ENCODE peak calls at places on chromosomes 3 and 15, in eight cellular contexts. E is CD4-positive, alpha-beta memory T cell; Q is body of pancreas; A is MM.1S; H is RWPE1; G is GM23338; K is K562; Z is A549. C is an unnamed sample.

GRCh38 chr15:50940506-50940905 is 32.0 kb downstream of the AP4E1 start:
- DNase-seq in E (no peak), Q (no peak), A (no peak), H (no peak), G (no peak), K (no peak), Z (peak), C (no peak)

GRCh38 chr15:95174880-95175279 is 943.5 kb downstream of the MCTP2 start:
- DNase-seq in E (no peak), Q (no peak), A (no peak), H (no peak), G (no peak), K (no peak), Z (no peak), C (no peak)

GRCh38 chr15:52153900-52154895 is 37.0 kb downstream of the GNB5 start:
- DNase-seq in E (no peak), Q (no peak), A (no peak), H (no peak), G (no peak), K (no peak), Z (no peak), C (no peak)

GRCh38 chr15:70484993-70485392 is 278.4 kb downstream of the UACA start:
- DNase-seq in E (no peak), Q (no peak), A (no peak), H (no peak), G (no peak), K (no peak), Z (no peak), C (no peak)

GRCh38 chr3:45534580-45535080 is 59.9 kb upstream of the LIMD1 start:
- DNase-seq in E (no peak), Q (no peak), A (no peak), H (no peak), G (no peak), K (no peak), Z (no peak), C (no peak)

GRCh38 chr3:190197346-190197763 is 76.7 kb upstream of the P3H2 start:
- DNase-seq in E (no peak), Q (no peak), A (no peak), H (no peak), G (peak), K (no peak), Z (peak), C (no peak)

GRCh38 chr3:39668420-39668819 is 141.0 kb upstream of the MYRIP start:
- DNase-seq in E (no peak), Q (peak), A (peak), H (peak), G (peak), K (peak), Z (peak), C (peak)

GRCh38 chr3:46852329-46852720 is 10.9 kb downstream of the MYL3 start:
- DNase-seq in E (no peak), Q (no peak), A (no peak), H (no peak), G (no peak), K (no peak), Z (no peak), C (no peak)

GRCh38 chr3:133574260-133574881 is 885 bp downstream of the CDV3 start:
- DNase-seq in E (peak), Q (peak), A (peak), H (peak), G (peak), K (peak), Z (peak), C (no peak)

GRCh38 chr15:23038741-23039150 is 623 bp downstream of the TUBGCP5 start:
- DNase-seq in E (no peak), Q (peak), A (no peak), H (peak), G (no peak), K (no peak), Z (peak), C (no peak)

GRCh38 chr3:90054306-90054705 is 946.9 kb downstream of the EPHA3 start:
- DNase-seq in E (no peak), Q (no peak), A (no peak), H (no peak), G (no peak), K (no peak), Z (no peak), C (no peak)

GRCh38 chr3:69718832-69719231 is 20.4 kb upstream of the MITF start:
- DNase-seq in E (no peak), Q (no peak), A (no peak), H (no peak), G (peak), K (no peak), Z (no peak), C (no peak)

GRCh38 chr3:168248383-168249047 is 152.8 kb upstream of the GOLIM4 start:
- DNase-seq in E (no peak), Q (peak), A (peak), H (no peak), G (peak), K (no peak), Z (peak), C (no peak)

GRCh38 chr15:78007965-78008886 is 69.3 kb downstream of the TBC1D2B start:
- DNase-seq in E (no peak), Q (peak), A (no peak), H (peak), G (no peak), K (no peak), Z (no peak), C (peak)

GRCh38 chr3:24302382-24302781 is 192.3 kb downstream of the THRB start:
- DNase-seq in E (no peak), Q (no peak), A (no peak), H (no peak), G (no peak), K (no peak), Z (no peak), C (no peak)

GRCh38 chr3:54476876-54477275 is 354.5 kb downstream of the CACNA2D3 start:
- DNase-seq in E (no peak), Q (no peak), A (no peak), H (no peak), G (no peak), K (no peak), Z (no peak), C (no peak)

GRCh38 chr3:64176461-64176996 is 48.7 kb downstream of the PRICKLE2 start:
- DNase-seq in E (no peak), Q (no peak), A (no peak), H (peak), G (no peak), K (no peak), Z (no peak), C (no peak)

GRCh38 chr3:136343873-136344281 is 93.7 kb downstream of the PCCB start:
- DNase-seq in E (no peak), Q (peak), A (no peak), H (peak), G (no peak), K (peak), Z (peak), C (peak)

GRCh38 chr3:140292684-140293083 is 357.7 kb downstream of the CLSTN2 start:
- DNase-seq in E (no peak), Q (peak), A (no peak), H (peak), G (no peak), K (no peak), Z (no peak), C (peak)

GRCh38 chr3:114178770-114179368 is at the start of gene DRD3:
- DNase-seq in E (no peak), Q (no peak), A (no peak), H (peak), G (peak), K (peak), Z (peak), C (no peak)

GRCh38 chr3:63970596-63971468 is 52.5 kb downstream of the PSMD6 start:
- DNase-seq in E (no peak), Q (peak), A (no peak), H (no peak), G (peak), K (peak), Z (no peak), C (no peak)

GRCh38 chr3:112074616-112075497 is 11.3 kb upstream of the C3orf52 start:
- DNase-seq in E (peak), Q (peak), A (peak), H (peak), G (no peak), K (peak), Z (peak), C (peak)

GRCh38 chr15:43406192-43406591 is 35.3 kb downstream of the TUBGCP4 start:
- DNase-seq in E (no peak), Q (no peak), A (no peak), H (no peak), G (no peak), K (no peak), Z (no peak), C (no peak)

DNA sequence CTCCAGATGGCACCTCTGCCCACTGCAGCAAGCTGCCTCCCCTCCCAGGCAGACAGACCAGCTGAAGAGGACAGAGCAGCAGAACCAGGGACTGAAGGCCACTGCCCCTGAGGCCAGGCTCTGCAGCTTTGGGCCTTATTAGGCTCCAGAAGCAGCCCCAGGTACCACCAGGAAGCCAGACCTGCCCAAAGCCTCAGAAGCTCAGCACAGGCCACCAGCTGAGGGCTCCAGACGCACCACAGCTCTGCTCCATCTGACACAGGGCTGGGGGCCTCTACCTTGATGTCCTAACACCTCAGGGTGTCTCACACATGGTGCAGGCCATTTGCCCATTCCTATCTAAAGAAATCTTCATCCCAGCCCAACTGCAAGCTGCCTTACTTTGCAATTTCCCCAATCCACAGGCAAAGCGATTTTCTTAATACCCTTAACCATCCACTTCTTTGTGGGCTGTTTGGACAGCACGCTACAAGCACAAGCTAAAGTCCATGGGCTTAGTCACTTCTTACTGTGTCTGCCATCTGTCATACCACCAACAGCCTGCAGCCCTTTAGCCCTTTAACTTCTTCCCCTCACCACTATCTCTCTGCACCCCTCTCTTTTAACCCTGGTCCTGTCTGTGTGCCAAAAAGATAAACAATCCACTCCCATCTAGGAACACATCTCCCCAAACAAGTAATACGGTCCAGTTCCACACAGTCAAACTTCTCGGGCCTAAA is 112.1 kb downstream of the IQSEC1 start:
- DNase-seq in E (no peak), Q (no peak), A (no peak), H (no peak), G (no peak), K (peak), Z (no peak), C (no peak)
- H3K27ac ChIP-seq in E (no peak), Q (no peak), A (no peak), H (no peak), G (no peak), K (no peak), Z (no peak), C (no peak)

GRCh38 chr3:48896991-48897390 is 1.7 kb downstream of the SLC25A20 start:
- DNase-seq in E (no peak), Q (no peak), A (peak), H (no peak), G (no peak), K (no peak), Z (no peak), C (no peak)

GRCh38 chr3:48898383-48899234 is at the start of gene SLC25A20:
- DNase-seq in E (peak), Q (peak), A (peak), H (peak), G (peak), K (peak), Z (peak), C (no peak)

GRCh38 chr3:48897401-48898376 is 993 bp downstream of the SLC25A20 start:
- DNase-seq in E (no peak), Q (peak), A (peak), H (no peak), G (no peak), K (no peak), Z (no peak), C (no peak)

DNA sequence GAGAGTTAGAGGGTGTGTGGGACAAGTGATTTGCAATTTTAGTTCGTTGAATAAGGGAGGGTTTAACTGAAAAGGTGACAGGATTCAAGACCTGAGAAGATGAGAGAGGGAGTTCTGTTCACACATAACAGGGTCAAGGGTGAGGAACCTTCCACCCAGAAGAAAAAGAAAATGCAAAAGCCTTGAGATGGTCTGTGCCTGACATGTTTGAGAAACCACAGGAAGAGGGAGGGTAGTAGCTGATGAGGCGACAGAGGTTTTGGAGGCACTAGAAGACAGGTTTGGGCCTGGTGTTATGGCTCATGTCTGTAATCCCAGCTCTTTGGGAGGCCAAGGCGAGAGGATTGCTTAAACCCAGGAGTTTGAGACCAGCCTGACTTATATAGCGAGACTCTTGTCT is 616 bp upstream of the SLC25A20 start:
- DNase-seq in E (peak), Q (no peak), A (peak), H (no peak), G (no peak), K (no peak), Z (no peak), C (no peak)
- H3K27ac ChIP-seq in E (peak), Q (peak), A (peak), H (peak), G (no peak), K (peak), Z (peak), C (peak)

GRCh38 chr3:100910986-100911385 is 82.2 kb downstream of the ABI3BP start:
- DNase-seq in E (no peak), Q (no peak), A (no peak), H (no peak), G (no peak), K (no peak), Z (no peak), C (no peak)
- H3K27ac ChIP-seq in E (no peak), Q (no peak), A (no peak), H (no peak), G (no peak), K (no peak), Z (no peak), C (no peak)

GRCh38 chr3:38579146-38579545 is 70.3 kb downstream of the SCN5A start:
- DNase-seq in E (no peak), Q (peak), A (no peak), H (no peak), G (peak), K (no peak), Z (no peak), C (no peak)
- H3K27ac ChIP-seq in E (no peak), Q (no peak), A (no peak), H (no peak), G (no peak), K (no peak), Z (no peak), C (no peak)

DNA sequence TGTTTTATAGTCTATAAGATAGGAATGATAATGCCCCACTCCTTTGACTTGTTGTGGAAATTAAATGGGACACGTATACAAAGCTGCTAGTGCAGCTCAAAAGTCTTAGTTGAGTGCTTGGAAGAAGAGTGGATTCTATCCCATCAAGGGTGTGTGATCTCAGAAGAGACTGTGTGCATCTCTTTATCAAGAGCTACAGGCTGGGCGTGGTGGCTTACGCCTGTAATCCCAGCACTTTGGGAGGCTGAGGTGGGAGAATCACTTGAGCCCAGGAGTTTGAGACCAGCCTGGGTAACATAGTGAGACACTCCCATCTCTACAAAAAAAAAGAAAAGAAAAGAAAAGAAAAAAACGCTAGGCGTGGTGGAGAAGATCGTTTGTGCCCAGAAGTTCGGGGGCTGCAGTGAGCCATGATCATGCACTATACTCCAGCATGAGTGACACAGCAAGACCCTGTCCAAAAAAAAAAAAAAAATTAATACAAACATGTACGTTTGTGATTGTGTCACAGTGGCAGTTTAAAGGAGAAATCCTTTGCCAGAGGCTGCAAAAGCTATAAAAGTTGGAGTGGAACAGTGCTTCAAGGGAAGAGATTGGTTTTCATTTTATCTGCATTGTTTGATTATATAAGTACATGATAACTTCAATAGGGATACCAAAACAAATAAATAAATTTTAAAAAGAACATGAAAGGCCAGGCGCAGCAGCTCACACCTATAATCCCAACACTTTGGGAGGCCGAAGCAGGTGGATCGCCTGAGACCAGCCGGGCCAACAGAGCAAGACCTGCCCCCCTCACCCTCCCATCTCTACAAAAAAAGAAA is 895 bp upstream of the DIS3L start:
- DNase-seq in E (no peak), Q (peak), A (no peak), H (no peak), G (no peak), K (peak), Z (no peak), C (no peak)
- H3K27ac ChIP-seq in E (peak), Q (no peak), A (peak), H (peak), G (no peak), K (peak), Z (peak), C (peak)

DNA sequence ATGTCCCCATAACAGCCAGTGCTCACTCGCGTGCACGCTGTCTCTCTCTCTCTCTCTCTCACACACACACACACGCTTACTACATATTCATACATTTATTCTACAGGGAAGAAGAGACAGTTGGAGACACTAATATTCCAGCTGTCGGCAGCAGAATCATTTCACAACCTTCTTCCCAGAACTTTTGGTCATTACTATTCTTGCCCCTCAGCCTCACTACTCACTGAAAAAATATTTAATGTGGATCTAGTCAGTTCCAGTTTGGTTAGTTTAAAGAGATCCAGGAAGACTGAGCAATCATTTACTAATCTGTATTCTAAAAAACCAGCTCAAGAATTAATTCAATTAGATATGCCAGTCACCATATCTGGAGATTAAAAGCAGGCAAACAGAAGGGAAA is 394.9 kb downstream of the PTPRG start:
- DNase-seq in E (no peak), Q (no peak), A (no peak), H (peak), G (no peak), K (no peak), Z (no peak), C (no peak)
- H3K27ac ChIP-seq in E (no peak), Q (no peak), A (no peak), H (no peak), G (peak), K (no peak), Z (no peak), C (peak)

GRCh38 chr3:4512895-4513616 is 19.9 kb downstream of the ITPR1 start:
- DNase-seq in E (no peak), Q (no peak), A (no peak), H (no peak), G (peak), K (peak), Z (no peak), C (no peak)
- H3K27ac ChIP-seq in E (no peak), Q (no peak), A (no peak), H (no peak), G (no peak), K (no peak), Z (no peak), C (no peak)

GRCh38 chr3:150759947-150760346 is 3.0 kb downstream of the SIAH2 start:
- DNase-seq in E (no peak), Q (no peak), A (no peak), H (no peak), G (no peak), K (no peak), Z (no peak), C (no peak)

GRCh38 chr3:150757364-150757763 is 5.6 kb downstream of the SIAH2 start:
- DNase-seq in E (no peak), Q (no peak), A (no peak), H (no peak), G (no peak), K (no peak), Z (no peak), C (no peak)

GRCh38 chr3:150760431-150761200 is 2.4 kb downstream of the SIAH2 start:
- DNase-seq in E (peak), Q (no peak), A (peak), H (no peak), G (no peak), K (no peak), Z (no peak), C (no peak)

GRCh38 chr3:150757768-150758167 is 5.2 kb downstream of the SIAH2 start:
- DNase-seq in E (no peak), Q (no peak), A (no peak), H (no peak), G (no peak), K (no peak), Z (no peak), C (no peak)

DNA sequence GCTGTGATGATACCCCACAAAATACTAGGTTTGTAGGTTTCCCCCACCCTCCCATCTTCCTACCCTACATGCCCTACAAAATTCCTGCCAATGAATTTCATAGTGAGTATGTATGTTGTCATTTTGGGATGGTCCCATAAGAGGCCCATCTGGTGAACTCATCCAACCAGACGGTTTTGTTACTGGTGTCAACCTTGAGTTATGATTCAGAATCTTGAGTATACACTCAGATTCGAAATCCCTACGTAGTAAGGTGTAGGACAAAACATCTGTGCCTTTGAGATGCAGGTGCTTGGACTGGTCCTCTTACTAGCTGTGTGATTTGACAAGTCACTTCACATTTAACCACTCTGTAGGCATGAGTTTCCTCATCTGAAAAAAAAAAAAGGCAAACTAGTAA is 3.6 kb downstream of the SIAH2 start:
- DNase-seq in E (no peak), Q (no peak), A (no peak), H (peak), G (no peak), K (no peak), Z (no peak), C (peak)
- H3K27ac ChIP-seq in E (peak), Q (no peak), A (no peak), H (no peak), G (no peak), K (no peak), Z (no peak), C (peak)

C was measured in epithelial cell of prostate.